ENCODE peak calls at places on chromosome 15, in nine cellular contexts. L is tibial artery, T is HL-60, O is HCT116, Y is esophagus squamous epithelium, K is brain microvascular endothelial cell, F is dorsolateral prefrontal cortex, U is fibroblast of pulmonary artery, I is BE2C. N is an unnamed sample.

GRCh38 chr15:83207622-83208356 is at the start of gene HDGFL3:
- DNase-seq in L (peak), T (peak), O (no peak), Y (no peak), K (peak), F (peak), U (peak), I (peak), N (no peak)

GRCh38 chr15:45858491-45858890 is 223.7 kb downstream of the SQOR start:
- DNase-seq in L (no peak), T (no peak), O (no peak), Y (no peak), K (no peak), F (no peak), U (no peak), I (no peak), N (no peak)

GRCh38 chr15:93428807-93429351 is 339.9 kb upstream of the RGMA start:
- DNase-seq in L (no peak), T (no peak), O (no peak), Y (no peak), K (no peak), F (no peak), U (no peak), I (no peak), N (no peak)

GRCh38 chr15:82165948-82166376 is 96.6 kb downstream of the EFL1 start:
- DNase-seq in L (no peak), T (no peak), O (no peak), Y (no peak), K (no peak), F (no peak), U (peak), I (no peak), N (no peak)

GRCh38 chr15:33601461-33601860 is 290.7 kb downstream of the RYR3 start:
- DNase-seq in L (no peak), T (no peak), O (no peak), Y (no peak), K (no peak), F (no peak), U (no peak), I (no peak), N (no peak)

GRCh38 chr15:54083501-54083900 is 105.3 kb downstream of the UNC13C start:
- DNase-seq in L (no peak), T (no peak), O (no peak), Y (no peak), K (no peak), F (no peak), U (no peak), I (no peak), N (no peak)

GRCh38 chr15:28912422-28912821 is 26.6 kb downstream of the APBA2 start:
- DNase-seq in L (peak), T (no peak), O (no peak), Y (no peak), K (no peak), F (peak), U (peak), I (peak), N (no peak)

GRCh38 chr15:101437209-101437608 is 52.3 kb downstream of the PCSK6 start:
- DNase-seq in L (no peak), T (no peak), O (no peak), Y (no peak), K (no peak), F (peak), U (no peak), I (no peak), N (no peak)

GRCh38 chr15:39145854-39146253 is 435.0 kb upstream of the THBS1 start:
- DNase-seq in L (no peak), T (no peak), O (no peak), Y (no peak), K (no peak), F (no peak), U (no peak), I (no peak), N (no peak)

GRCh38 chr15:23546158-23546557 is 19.3 kb upstream of the MKRN3 start:
- DNase-seq in L (no peak), T (no peak), O (no peak), Y (no peak), K (no peak), F (no peak), U (no peak), I (no peak), N (no peak)
- H3K4me3 ChIP-seq in L (no peak), T (no peak), O (no peak), Y (no peak), K (no peak), F (no peak), U (no peak), I (no peak), N (no peak)

GRCh38 chr15:96750361-96750760 is 419.9 kb downstream of the NR2F2 start:
- DNase-seq in L (no peak), T (no peak), O (no peak), Y (no peak), K (no peak), F (no peak), U (no peak), I (no peak), N (no peak)
- TF ChIP-seq CTCF in L (no peak), T (no peak), O (peak), Y (no peak), K (no peak), F (no peak), U (no peak), I (no peak), N (peak)

DNA sequence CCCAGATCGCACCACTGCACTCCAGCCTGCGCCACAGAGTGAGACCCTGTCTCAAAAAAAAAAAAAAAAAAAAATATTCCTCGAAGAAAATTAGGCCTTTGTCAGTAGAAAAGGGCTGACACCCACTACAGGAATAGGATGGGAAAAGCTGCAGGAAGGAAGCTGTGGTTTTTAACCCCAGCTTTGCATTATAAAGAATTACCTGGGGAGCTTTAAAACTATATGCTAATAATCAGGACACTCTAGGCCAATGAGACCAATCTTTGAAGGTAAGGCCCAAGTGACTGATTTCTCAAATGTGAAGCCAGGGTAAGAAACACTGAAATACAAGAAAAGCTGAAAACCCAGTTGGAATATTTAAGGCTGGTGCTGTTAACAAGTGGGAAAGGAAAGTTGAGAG is 74.3 kb downstream of the RBPMS2 start:
- DNase-seq in L (no peak), T (no peak), O (no peak), Y (no peak), K (no peak), F (no peak), U (no peak), I (no peak), N (no peak)
- H3K4me3 ChIP-seq in L (peak), T (no peak), O (no peak), Y (peak), K (no peak), F (peak), U (peak), I (peak), N (peak)

DNA sequence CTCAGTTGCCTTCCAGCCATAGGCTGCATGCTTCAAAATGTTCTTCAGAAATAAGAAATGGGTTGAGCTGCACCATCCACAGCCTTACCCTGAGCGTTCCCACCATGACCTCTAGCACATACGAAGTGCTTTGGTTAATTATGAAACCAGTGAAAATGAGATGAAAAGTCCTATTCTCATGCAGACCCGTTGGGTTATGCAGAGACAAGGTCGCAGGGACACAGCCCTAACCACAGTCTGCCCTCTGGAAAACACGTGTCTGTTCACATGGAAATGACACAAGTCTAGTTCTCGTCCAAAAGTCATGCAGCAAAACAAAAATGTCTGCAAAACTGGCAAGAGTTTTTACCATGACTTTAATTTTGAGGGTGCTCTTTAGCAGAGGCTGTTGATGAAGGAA is 36.4 kb downstream of the NGRN start:
- DNase-seq in L (peak), T (no peak), O (no peak), Y (no peak), K (no peak), F (no peak), U (no peak), I (no peak), N (no peak)
- TF ChIP-seq CTCF in L (no peak), T (no peak), O (no peak), Y (no peak), K (no peak), F (no peak), U (no peak), I (no peak), N (no peak)

N was measured in epithelial cell of proximal tubule.